ENCODE peak calls at places on chromosomes 2 and 18, in eight cellular contexts. One of them, this sample, is unnamed.

GRCh38 chr2:190948671-190949070 is 65.3 kb downstream of the STAT1 start:
- DNase-seq in cardiac muscle cell: peak; percentile 49
- DNase-seq in amniotic stem cell: no peak
- DNase-seq in RWPE2: no peak
- DNase-seq in NCI-H1694 treated with DMSO at 0.1 percent for 48 hours: no peak
- DNase-seq in CD8-positive, alpha-beta memory T cell: no peak
- DNase-seq in mesothelial cell of epicardium: no peak
- DNase-seq in MM.1S: no peak
- DNase-seq in this sample: peak; percentile 60

GRCh38 chr2:46273225-46273863 is 23.9 kb upstream of the EPAS1 start:
- DNase-seq in cardiac muscle cell: no peak
- DNase-seq in amniotic stem cell: no peak
- DNase-seq in RWPE2: no peak
- DNase-seq in NCI-H1694 treated with DMSO at 0.1 percent for 48 hours: no peak
- DNase-seq in CD8-positive, alpha-beta memory T cell: no peak
- DNase-seq in mesothelial cell of epicardium: no peak
- DNase-seq in MM.1S: no peak
- DNase-seq in this sample: no peak

GRCh38 chr2:85712849-85713612 is 18.9 kb downstream of the GNLY start:
- DNase-seq in cardiac muscle cell: peak; percentile 78
- DNase-seq in amniotic stem cell: no peak
- DNase-seq in RWPE2: no peak
- DNase-seq in NCI-H1694 treated with DMSO at 0.1 percent for 48 hours: no peak
- DNase-seq in CD8-positive, alpha-beta memory T cell: no peak
- DNase-seq in mesothelial cell of epicardium: no peak
- DNase-seq in MM.1S: no peak
- DNase-seq in this sample: peak; percentile 85

GRCh38 chr2:27485496-27485895 is 4.0 kb downstream of the IFT172 start:
- DNase-seq in cardiac muscle cell: no peak
- DNase-seq in amniotic stem cell: no peak
- DNase-seq in RWPE2: no peak
- DNase-seq in NCI-H1694 treated with DMSO at 0.1 percent for 48 hours: no peak
- DNase-seq in CD8-positive, alpha-beta memory T cell: no peak
- DNase-seq in mesothelial cell of epicardium: no peak
- DNase-seq in MM.1S: no peak
- DNase-seq in this sample: no peak

GRCh38 chr2:144152817-144153271 is 367.1 kb downstream of the ZEB2 start:
- DNase-seq in cardiac muscle cell: peak; percentile 40
- DNase-seq in amniotic stem cell: peak; percentile 12
- DNase-seq in RWPE2: no peak
- DNase-seq in NCI-H1694 treated with DMSO at 0.1 percent for 48 hours: no peak
- DNase-seq in CD8-positive, alpha-beta memory T cell: no peak
- DNase-seq in mesothelial cell of epicardium: no peak
- DNase-seq in MM.1S: no peak
- DNase-seq in this sample: peak; percentile 37

GRCh38 chr2:32289165-32290054 is 11.7 kb downstream of the YIPF4 start:
- DNase-seq in cardiac muscle cell: peak; percentile 68
- DNase-seq in amniotic stem cell: peak; percentile 37
- DNase-seq in RWPE2: no peak
- DNase-seq in NCI-H1694 treated with DMSO at 0.1 percent for 48 hours: no peak
- DNase-seq in CD8-positive, alpha-beta memory T cell: no peak
- DNase-seq in mesothelial cell of epicardium: no peak
- DNase-seq in MM.1S: no peak
- DNase-seq in this sample: peak; percentile 75

GRCh38 chr2:6993230-6993640 is 76.0 kb downstream of the RNF144A start:
- DNase-seq in cardiac muscle cell: peak; percentile 50
- DNase-seq in amniotic stem cell: no peak
- DNase-seq in RWPE2: no peak
- DNase-seq in NCI-H1694 treated with DMSO at 0.1 percent for 48 hours: no peak
- DNase-seq in CD8-positive, alpha-beta memory T cell: no peak
- DNase-seq in mesothelial cell of epicardium: no peak
- DNase-seq in MM.1S: no peak
- DNase-seq in this sample: peak; percentile 43

GRCh38 chr2:30201990-30202389 is 29.3 kb upstream of the LBH start:
- DNase-seq in cardiac muscle cell: peak; percentile 48
- DNase-seq in amniotic stem cell: no peak
- DNase-seq in RWPE2: no peak
- DNase-seq in NCI-H1694 treated with DMSO at 0.1 percent for 48 hours: no peak
- DNase-seq in CD8-positive, alpha-beta memory T cell: no peak
- DNase-seq in mesothelial cell of epicardium: no peak
- DNase-seq in MM.1S: no peak
- DNase-seq in this sample: peak; percentile 37

GRCh38 chr2:203470371-203470770 is 64.7 kb downstream of the RAPH1 start:
- DNase-seq in cardiac muscle cell: no peak
- DNase-seq in amniotic stem cell: no peak
- DNase-seq in RWPE2: no peak
- DNase-seq in NCI-H1694 treated with DMSO at 0.1 percent for 48 hours: no peak
- DNase-seq in CD8-positive, alpha-beta memory T cell: no peak
- DNase-seq in mesothelial cell of epicardium: no peak
- DNase-seq in MM.1S: no peak
- DNase-seq in this sample: peak; percentile 21

GRCh38 chr2:210922419-210922818 is 366.0 kb downstream of the CPS1 start:
- DNase-seq in cardiac muscle cell: no peak
- DNase-seq in amniotic stem cell: no peak
- DNase-seq in RWPE2: no peak
- DNase-seq in NCI-H1694 treated with DMSO at 0.1 percent for 48 hours: no peak
- DNase-seq in CD8-positive, alpha-beta memory T cell: no peak
- DNase-seq in mesothelial cell of epicardium: no peak
- DNase-seq in MM.1S: no peak
- DNase-seq in this sample: no peak

GRCh38 chr2:172249986-172250385 is 147.3 kb upstream of the DLX2 start:
- DNase-seq in cardiac muscle cell: peak; percentile 57
- DNase-seq in amniotic stem cell: no peak
- DNase-seq in RWPE2: no peak
- DNase-seq in NCI-H1694 treated with DMSO at 0.1 percent for 48 hours: no peak
- DNase-seq in CD8-positive, alpha-beta memory T cell: no peak
- DNase-seq in mesothelial cell of epicardium: no peak
- DNase-seq in MM.1S: no peak
- DNase-seq in this sample: peak; percentile 57

GRCh38 chr18:35110554-35111058 is 69.4 kb downstream of the MAPRE2 start:
- DNase-seq in cardiac muscle cell: peak; percentile 77
- DNase-seq in amniotic stem cell: no peak
- DNase-seq in RWPE2: no peak
- DNase-seq in NCI-H1694 treated with DMSO at 0.1 percent for 48 hours: no peak
- DNase-seq in CD8-positive, alpha-beta memory T cell: no peak
- DNase-seq in mesothelial cell of epicardium: no peak
- DNase-seq in MM.1S: no peak
- DNase-seq in this sample: peak; percentile 62

GRCh38 chr2:200778038-200778437 is 33.7 kb upstream of the BZW1 start:
- DNase-seq in cardiac muscle cell: peak; percentile 57
- DNase-seq in amniotic stem cell: no peak
- DNase-seq in RWPE2: no peak
- DNase-seq in NCI-H1694 treated with DMSO at 0.1 percent for 48 hours: no peak
- DNase-seq in CD8-positive, alpha-beta memory T cell: no peak
- DNase-seq in mesothelial cell of epicardium: no peak
- DNase-seq in MM.1S: no peak
- DNase-seq in this sample: peak; percentile 60

GRCh38 chr2:17148298-17149228 is 369.7 kb downstream of the RAD51AP2 start:
- DNase-seq in cardiac muscle cell: peak; percentile 5
- DNase-seq in amniotic stem cell: peak; percentile 2
- DNase-seq in RWPE2: no peak
- DNase-seq in NCI-H1694 treated with DMSO at 0.1 percent for 48 hours: no peak
- DNase-seq in CD8-positive, alpha-beta memory T cell: no peak
- DNase-seq in mesothelial cell of epicardium: no peak
- DNase-seq in MM.1S: no peak
- DNase-seq in this sample: peak; percentile 6

GRCh38 chr18:24398515-24398914 is 891 bp upstream of the OSBPL1A start:
- DNase-seq in cardiac muscle cell: peak; percentile 48
- DNase-seq in amniotic stem cell: no peak
- DNase-seq in RWPE2: peak; percentile 70
- DNase-seq in NCI-H1694 treated with DMSO at 0.1 percent for 48 hours: no peak
- DNase-seq in CD8-positive, alpha-beta memory T cell: no peak
- DNase-seq in mesothelial cell of epicardium: no peak
- DNase-seq in MM.1S: no peak
- DNase-seq in this sample: no peak

GRCh38 chr2:238585836-238586821 is 159.4 kb downstream of the ASB1 start:
- DNase-seq in cardiac muscle cell: peak; percentile 22
- DNase-seq in amniotic stem cell: no peak
- DNase-seq in RWPE2: no peak
- DNase-seq in NCI-H1694 treated with DMSO at 0.1 percent for 48 hours: no peak
- DNase-seq in CD8-positive, alpha-beta memory T cell: no peak
- DNase-seq in mesothelial cell of epicardium: no peak
- DNase-seq in MM.1S: no peak
- DNase-seq in this sample: no peak

GRCh38 chr2:177325554-177325953 is 61.0 kb upstream of the NFE2L2 start:
- DNase-seq in cardiac muscle cell: peak; percentile 35
- DNase-seq in amniotic stem cell: no peak
- DNase-seq in RWPE2: no peak
- DNase-seq in NCI-H1694 treated with DMSO at 0.1 percent for 48 hours: no peak
- DNase-seq in CD8-positive, alpha-beta memory T cell: no peak
- DNase-seq in mesothelial cell of epicardium: no peak
- DNase-seq in MM.1S: no peak
- DNase-seq in this sample: peak; percentile 39

GRCh38 chr18:77622009-77622692 is 372.5 kb downstream of the GALR1 start:
- DNase-seq in cardiac muscle cell: no peak
- DNase-seq in amniotic stem cell: no peak
- DNase-seq in RWPE2: no peak
- DNase-seq in NCI-H1694 treated with DMSO at 0.1 percent for 48 hours: no peak
- DNase-seq in CD8-positive, alpha-beta memory T cell: no peak
- DNase-seq in mesothelial cell of epicardium: no peak
- DNase-seq in MM.1S: peak; percentile 57
- DNase-seq in this sample: no peak

GRCh38 chr2:68857446-68857845 is 13.8 kb downstream of the BMP10 start:
- DNase-seq in cardiac muscle cell: no peak
- DNase-seq in amniotic stem cell: no peak
- DNase-seq in RWPE2: no peak
- DNase-seq in NCI-H1694 treated with DMSO at 0.1 percent for 48 hours: no peak
- DNase-seq in CD8-positive, alpha-beta memory T cell: no peak
- DNase-seq in mesothelial cell of epicardium: no peak
- DNase-seq in MM.1S: no peak
- DNase-seq in this sample: no peak

GRCh38 chr18:80229766-80230745 is 17.3 kb downstream of the PARD6G start:
- DNase-seq in cardiac muscle cell: no peak
- DNase-seq in amniotic stem cell: no peak
- DNase-seq in RWPE2: no peak
- DNase-seq in NCI-H1694 treated with DMSO at 0.1 percent for 48 hours: no peak
- DNase-seq in CD8-positive, alpha-beta memory T cell: no peak
- DNase-seq in mesothelial cell of epicardium: peak; percentile 24
- DNase-seq in MM.1S: no peak
- DNase-seq in this sample: no peak

GRCh38 chr18:30572214-30572613 is 470.3 kb downstream of the DSC3 start:
- DNase-seq in cardiac muscle cell: no peak
- DNase-seq in amniotic stem cell: no peak
- DNase-seq in RWPE2: no peak
- DNase-seq in NCI-H1694 treated with DMSO at 0.1 percent for 48 hours: no peak
- DNase-seq in CD8-positive, alpha-beta memory T cell: no peak
- DNase-seq in mesothelial cell of epicardium: no peak
- DNase-seq in MM.1S: no peak
- DNase-seq in this sample: no peak

GRCh38 chr18:79625195-79625923 is 54.2 kb upstream of the CTDP1 start:
- DNase-seq in cardiac muscle cell: no peak
- DNase-seq in amniotic stem cell: no peak
- DNase-seq in RWPE2: no peak
- DNase-seq in NCI-H1694 treated with DMSO at 0.1 percent for 48 hours: no peak
- DNase-seq in CD8-positive, alpha-beta memory T cell: no peak
- DNase-seq in mesothelial cell of epicardium: no peak
- DNase-seq in MM.1S: peak; percentile 60
- DNase-seq in this sample: no peak

This sample was measured in fibroblast of pulmonary artery.